ENCODE peak calls at places on chromosomes 11 and 22, in four cellular contexts. Z is stimulated activated naive CD8-positive, alpha-beta T cell treated with anti-CD3 and anti-CD28 coated beads, Interleukin-15, amount 100 ng/mL, for 72 hours; D is A549; A is activated T-cell treated with anti-CD3 and anti-CD28 coated beads for 1 hour. R is an unnamed sample.

GRCh38 chr11:5923789-5924188 is 18.3 kb upstream of the OR56A3 start:
- DNase-seq in Z (no peak), D (no peak), A (no peak), R (no peak)

GRCh38 chr11:79440451-79441158 is at the start of gene TENM4:
- DNase-seq in Z (no peak), D (no peak), A (no peak), R (no peak)

GRCh38 chr11:120674537-120674936 is 163.0 kb downstream of the GRIK4 start:
- DNase-seq in Z (no peak), D (no peak), A (no peak), R (no peak)

GRCh38 chr11:134657631-134658030 is 245.6 kb upstream of the B3GAT1 start:
- DNase-seq in Z (no peak), D (no peak), A (no peak), R (no peak)

GRCh38 chr22:28174509-28174908 is 255.5 kb upstream of the PITPNB start:
- DNase-seq in Z (no peak), D (no peak), A (no peak), R (no peak)

GRCh38 chr11:126350811-126351210 is 4.7 kb upstream of the ST3GAL4 start:
- DNase-seq in Z (no peak), D (no peak), A (no peak), R (no peak)

GRCh38 chr11:119376197-119376847 is 5.2 kb downstream of the USP2 start:
- DNase-seq in Z (no peak), D (no peak), A (no peak), R (no peak)

GRCh38 chr11:26287067-26287518 is 44.8 kb upstream of the ANO3 start:
- DNase-seq in Z (no peak), D (no peak), A (no peak), R (no peak)

GRCh38 chr11:128891410-128891861 is 280 bp downstream of the KCNJ5 start:
- DNase-seq in Z (no peak), D (no peak), A (no peak), R (no peak)

GRCh38 chr11:133951484-133952198 is 5.1 kb downstream of the IGSF9B start:
- DNase-seq in Z (no peak), D (no peak), A (no peak), R (no peak)

R was measured in GDM1.